ENCODE peak calls at places on chromosomes 13 and 19, in four cellular contexts. W is ascending aorta, U is body of pancreas, O is upper lobe of left lung. Y is an unnamed sample.

GRCh38 chr13:37642201-37642600 is 43.6 kb upstream of the POSTN start:
- DNase-seq in W (no peak), U (no peak), O (no peak), Y (no peak)

GRCh38 chr19:56720281-56720680 is 48.7 kb upstream of the ZNF835 start:
- DNase-seq in W (no peak), U (peak), O (no peak), Y (no peak)

GRCh38 chr19:14300281-14300680 is 81.0 kb upstream of the ADGRE5 start:
- DNase-seq in W (no peak), U (no peak), O (no peak), Y (no peak)

GRCh38 chr13:76421011-76421410 is 465.2 kb downstream of the KCTD12 start:
- DNase-seq in W (no peak), U (no peak), O (no peak), Y (no peak)

GRCh38 chr13:27481766-27482165 is 31.4 kb upstream of the MTIF3 start:
- DNase-seq in W (peak), U (peak), O (peak), Y (peak)

GRCh38 chr13:78228940-78229339 is 310.3 kb upstream of the EDNRB start:
- DNase-seq in W (no peak), U (no peak), O (no peak), Y (no peak)

GRCh38 chr13:98542568-98543379 is 34.1 kb downstream of the STK24 start:
- DNase-seq in W (no peak), U (no peak), O (no peak), Y (no peak)

GRCh38 chr13:113846639-113847318 is 17.1 kb downstream of the GAS6 start:
- DNase-seq in W (peak), U (no peak), O (peak), Y (peak)

GRCh38 chr13:43686557-43686956 is 100.2 kb downstream of the ENOX1 start:
- DNase-seq in W (no peak), U (peak), O (no peak), Y (no peak)

GRCh38 chr13:113915012-113915763 is 51.3 kb upstream of the GAS6 start:
- DNase-seq in W (peak), U (no peak), O (no peak), Y (peak)

GRCh38 chr13:23617551-23618014 is 47.4 kb downstream of the TNFRSF19 start:
- DNase-seq in W (no peak), U (no peak), O (no peak), Y (no peak)

GRCh38 chr19:50181121-50181520 is 18.0 kb upstream of the IZUMO2 start:
- DNase-seq in W (no peak), U (no peak), O (no peak), Y (no peak)

GRCh38 chr19:15614507-15615379 is at the start of gene CYP4F8:
- DNase-seq in W (no peak), U (peak), O (peak), Y (no peak)

GRCh38 chr13:100096526-100096925 is 7.6 kb downstream of the PCCA start:
- DNase-seq in W (no peak), U (no peak), O (no peak), Y (no peak)

GRCh38 chr19:14187586-14187985 is 18.4 kb downstream of the ADGRL1 start:
- DNase-seq in W (no peak), U (no peak), O (no peak), Y (no peak)

GRCh38 chr19:50664204-50664603 is 15.0 kb downstream of the C19orf81 start:
- DNase-seq in W (no peak), U (no peak), O (no peak), Y (no peak)

GRCh38 chr19:45934551-45935230 is 20.1 kb upstream of the NANOS2 start:
- DNase-seq in W (no peak), U (no peak), O (no peak), Y (no peak)

GRCh38 chr13:99380921-99381645 is 73.9 kb upstream of the GPR183 start:
- DNase-seq in W (peak), U (no peak), O (no peak), Y (no peak)

GRCh38 chr19:42277821-42278809 is 9.1 kb downstream of the CIC start:
- DNase-seq in W (no peak), U (no peak), O (peak), Y (no peak)

GRCh38 chr19:48900477-48901452 is 653 bp downstream of the NUCB1 start:
- DNase-seq in W (no peak), U (no peak), O (peak), Y (no peak)

GRCh38 chr19:52946322-52947310 is 16.1 kb downstream of the ZNF816 start:
- DNase-seq in W (no peak), U (peak), O (peak), Y (peak)

GRCh38 chr19:441213-441823 is 19.5 kb downstream of the SHC2 start:
- DNase-seq in W (no peak), U (no peak), O (peak), Y (no peak)

GRCh38 chr13:40352385-40352778 is 314.1 kb downstream of the FOXO1 start:
- DNase-seq in W (peak), U (peak), O (no peak), Y (no peak)

GRCh38 chr13:40170091-40170490 is 496.4 kb downstream of the FOXO1 start:
- DNase-seq in W (no peak), U (no peak), O (no peak), Y (no peak)

GRCh38 chr13:46804391-46804815 is 7.4 kb upstream of the ESD start:
- DNase-seq in W (no peak), U (no peak), O (no peak), Y (no peak)

GRCh38 chr19:46624958-46625661 is at the start of gene PTGIR:
- DNase-seq in W (peak), U (peak), O (no peak), Y (no peak)

GRCh38 chr13:30145709-30146367 is 161.5 kb downstream of the KATNAL1 start:
- DNase-seq in W (no peak), U (no peak), O (no peak), Y (no peak)

GRCh38 chr19:32691291-32691951 is at the start of gene NUDT19:
- DNase-seq in W (peak), U (peak), O (peak), Y (peak)

GRCh38 chr13:21060063-21060826 is 1.1 kb downstream of the LATS2 start:
- DNase-seq in W (peak), U (peak), O (peak), Y (peak)

GRCh38 chr19:39223703-39224279 is 19.7 kb upstream of the SYCN start:
- DNase-seq in W (no peak), U (no peak), O (no peak), Y (no peak)

GRCh38 chr19:51735759-51736449 is 12.1 kb upstream of the HAS1 start:
- DNase-seq in W (peak), U (peak), O (no peak), Y (no peak)

GRCh38 chr19:57934820-57935665 is at the start of gene ZNF418:
- DNase-seq in W (peak), U (peak), O (peak), Y (no peak)

GRCh38 chr13:73767747-73768315 is 366.4 kb downstream of the KLF12 start:
- DNase-seq in W (no peak), U (no peak), O (no peak), Y (no peak)

GRCh38 chr19:43534811-43535761 is 2.1 kb downstream of the ZNF575 start:
- DNase-seq in W (peak), U (peak), O (peak), Y (peak)

GRCh38 chr13:80215368-80215767 is 125.6 kb downstream of the SPRY2 start:
- DNase-seq in W (no peak), U (no peak), O (no peak), Y (no peak)

GRCh38 chr13:42740753-42741152 is 40.6 kb upstream of the FAM216B start:
- DNase-seq in W (no peak), U (peak), O (no peak), Y (no peak)

GRCh38 chr13:44710576-44710975 is 134.4 kb upstream of the TSC22D1 start:
- DNase-seq in W (no peak), U (no peak), O (no peak), Y (no peak)

DNA sequence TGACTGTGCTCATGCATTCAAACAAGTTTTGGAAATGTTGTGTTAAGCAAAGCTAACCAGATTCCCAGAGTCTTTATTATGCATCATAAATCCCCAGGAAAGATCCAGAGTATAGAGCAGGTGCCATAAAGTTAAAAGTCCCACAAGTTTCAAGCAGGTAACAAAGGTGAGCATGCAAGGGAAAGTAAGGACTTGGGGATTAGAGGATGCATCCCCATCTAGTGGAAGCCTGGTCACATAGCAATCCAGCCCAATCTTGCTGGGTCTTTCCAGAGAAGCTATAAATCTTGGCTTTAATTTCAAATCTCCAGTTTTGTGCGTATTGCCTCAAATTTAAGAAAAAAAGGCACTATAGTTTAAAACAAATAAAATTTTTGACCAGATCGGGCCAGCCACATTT is 72.7 kb downstream of the ZNF254 start:
- DNase-seq in W (no peak), U (no peak), O (no peak), Y (no peak)
- TF ChIP-seq CTCF in W (no peak), U (no peak), O (no peak), Y (peak)

GRCh38 chr13:67769987-67770341 is 539.8 kb upstream of the PCDH9 start:
- DNase-seq in W (no peak), U (no peak), O (no peak), Y (no peak)

GRCh38 chr13:67769063-67769986 is 539.2 kb upstream of the PCDH9 start:
- DNase-seq in W (no peak), U (no peak), O (peak), Y (no peak)

GRCh38 chr13:67763316-67763715 is 533.2 kb upstream of the PCDH9 start:
- DNase-seq in W (no peak), U (no peak), O (no peak), Y (no peak)

GRCh38 chr13:67763984-67764383 is 533.8 kb upstream of the PCDH9 start:
- DNase-seq in W (no peak), U (no peak), O (no peak), Y (no peak)
- TF ChIP-seq CTCF in W (no peak), U (no peak), O (no peak), Y (no peak)

GRCh38 chr19:13100871-13101589 is 1.6 kb downstream of the LYL1 start:
- DNase-seq in W (peak), U (no peak), O (no peak), Y (no peak)
- TF ChIP-seq CTCF in W (peak), U (no peak), O (no peak), Y (peak)

GRCh38 chr19:17080441-17080803 is 4.8 kb downstream of the MYO9B start:
- DNase-seq in W (no peak), U (no peak), O (no peak), Y (no peak)
- TF ChIP-seq CTCF in W (peak), U (no peak), O (no peak), Y (no peak)

DNA sequence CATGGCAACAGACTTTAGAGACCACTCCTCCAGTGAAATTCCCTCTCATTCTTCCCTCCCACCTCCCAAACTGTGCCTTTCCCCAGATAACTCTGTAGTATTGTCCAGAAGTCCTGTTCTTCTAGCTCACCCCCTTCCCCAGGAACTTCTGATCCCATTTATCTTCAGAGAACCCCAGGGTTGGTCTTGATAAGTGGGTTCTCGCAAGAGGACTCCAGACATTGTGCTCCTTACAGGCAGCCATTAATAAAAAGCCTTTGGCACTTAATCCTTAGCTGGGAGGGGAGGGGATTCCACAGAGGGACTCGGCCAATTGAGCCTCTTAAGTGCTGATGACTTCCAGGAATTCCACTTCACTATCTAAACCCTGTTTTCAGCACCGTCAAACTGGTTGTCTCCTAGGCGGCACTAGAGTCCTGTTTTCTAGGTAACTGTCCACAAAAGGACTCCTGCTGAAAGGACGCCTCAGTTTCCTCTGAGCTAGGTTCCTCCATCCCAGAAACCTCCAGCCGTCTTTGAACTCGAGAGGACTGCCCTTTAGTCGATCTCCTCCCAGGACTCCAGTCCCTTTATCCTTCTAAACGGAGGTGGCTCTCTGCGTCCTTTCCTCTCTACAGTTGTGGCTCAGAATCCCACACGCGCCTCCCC is 2.0 kb downstream of the LTBP4 start:
- DNase-seq in W (no peak), U (no peak), O (no peak), Y (no peak)
- TF ChIP-seq CTCF in W (no peak), U (no peak), O (no peak), Y (no peak)

GRCh38 chr19:29615891-29616425 is 9.9 kb downstream of the POP4 start:
- DNase-seq in W (no peak), U (no peak), O (no peak), Y (no peak)
- TF ChIP-seq CTCF in W (no peak), U (no peak), O (no peak), Y (no peak)